ENCODE peak calls at places on chromosomes 1 and 21, in seven cellular contexts. One of them, this sample, is unnamed.

GRCh38 chr1:231161711-231162299 is at the start of gene TRIM67:
- DNase-seq in myocyte: peak; percentile 42
- DNase-seq in WTC11: peak; percentile 45
- DNase-seq in T-helper 2 cell: no peak
- DNase-seq in nucleus accumbens: peak; percentile 8
- DNase-seq in kidney: no peak
- DNase-seq in PC-3: no peak
- DNase-seq in this sample: no peak

GRCh38 chr1:204432708-204433107 is 21.1 kb upstream of the PPP1R15B start:
- DNase-seq in myocyte: no peak
- DNase-seq in WTC11: no peak
- DNase-seq in T-helper 2 cell: no peak
- DNase-seq in nucleus accumbens: no peak
- DNase-seq in kidney: no peak
- DNase-seq in PC-3: no peak
- DNase-seq in this sample: no peak

GRCh38 chr1:6084781-6085495 is 39.2 kb downstream of the KCNAB2 start:
- DNase-seq in myocyte: no peak
- DNase-seq in WTC11: no peak
- DNase-seq in T-helper 2 cell: no peak
- DNase-seq in nucleus accumbens: no peak
- DNase-seq in kidney: no peak
- DNase-seq in PC-3: no peak
- DNase-seq in this sample: no peak

GRCh38 chr1:235648954-235649721 is 446 bp downstream of the GNG4 start:
- DNase-seq in myocyte: peak; percentile 74
- DNase-seq in WTC11: peak; percentile 80
- DNase-seq in T-helper 2 cell: peak; percentile 41
- DNase-seq in nucleus accumbens: no peak
- DNase-seq in kidney: peak; percentile 85
- DNase-seq in PC-3: peak; percentile 38
- DNase-seq in this sample: peak; percentile 82

GRCh38 chr1:227072991-227073390 is 132.9 kb downstream of the COQ8A start:
- DNase-seq in myocyte: no peak
- DNase-seq in WTC11: no peak
- DNase-seq in T-helper 2 cell: no peak
- DNase-seq in nucleus accumbens: no peak
- DNase-seq in kidney: no peak
- DNase-seq in PC-3: peak; percentile 92
- DNase-seq in this sample: no peak

GRCh38 chr1:21277178-21277577 is 13.1 kb downstream of the ECE1 start:
- DNase-seq in myocyte: no peak
- DNase-seq in WTC11: no peak
- DNase-seq in T-helper 2 cell: no peak
- DNase-seq in nucleus accumbens: no peak
- DNase-seq in kidney: no peak
- DNase-seq in PC-3: no peak
- DNase-seq in this sample: no peak

GRCh38 chr1:103373991-103374390 is 151.5 kb upstream of the RNPC3 start:
- DNase-seq in myocyte: no peak
- DNase-seq in WTC11: no peak
- DNase-seq in T-helper 2 cell: no peak
- DNase-seq in nucleus accumbens: no peak
- DNase-seq in kidney: no peak
- DNase-seq in PC-3: no peak
- DNase-seq in this sample: no peak

GRCh38 chr1:23343246-23344110 is 606 bp downstream of the HNRNPR start:
- DNase-seq in myocyte: peak; percentile 64
- DNase-seq in WTC11: peak; percentile 60
- DNase-seq in T-helper 2 cell: peak; percentile 12
- DNase-seq in nucleus accumbens: no peak
- DNase-seq in kidney: no peak
- DNase-seq in PC-3: peak; percentile 57
- DNase-seq in this sample: no peak

GRCh38 chr1:85137660-85138059 is 63.2 kb downstream of the SYDE2 start:
- DNase-seq in myocyte: no peak
- DNase-seq in WTC11: no peak
- DNase-seq in T-helper 2 cell: no peak
- DNase-seq in nucleus accumbens: peak; percentile 22
- DNase-seq in kidney: peak; percentile 86
- DNase-seq in PC-3: no peak
- DNase-seq in this sample: peak; percentile 88

GRCh38 chr1:8397511-8397910 is 79.6 kb downstream of the SLC45A1 start:
- DNase-seq in myocyte: no peak
- DNase-seq in WTC11: no peak
- DNase-seq in T-helper 2 cell: no peak
- DNase-seq in nucleus accumbens: no peak
- DNase-seq in kidney: no peak
- DNase-seq in PC-3: peak; percentile 51
- DNase-seq in this sample: no peak

GRCh38 chr1:206723500-206724472 is 39.1 kb downstream of the MAPKAPK2 start:
- DNase-seq in myocyte: peak; percentile 74
- DNase-seq in WTC11: no peak
- DNase-seq in T-helper 2 cell: no peak
- DNase-seq in nucleus accumbens: no peak
- DNase-seq in kidney: peak; percentile 85
- DNase-seq in PC-3: peak; percentile 98
- DNase-seq in this sample: peak; percentile 86

GRCh38 chr1:55334797-55335196 is 119.6 kb upstream of the USP24 start:
- DNase-seq in myocyte: no peak
- DNase-seq in WTC11: no peak
- DNase-seq in T-helper 2 cell: no peak
- DNase-seq in nucleus accumbens: no peak
- DNase-seq in kidney: no peak
- DNase-seq in PC-3: no peak
- DNase-seq in this sample: no peak

GRCh38 chr21:37208056-37208705 is 59.0 kb downstream of the VPS26C start:
- DNase-seq in myocyte: peak; percentile 87
- DNase-seq in WTC11: no peak
- DNase-seq in T-helper 2 cell: no peak
- DNase-seq in nucleus accumbens: peak; percentile 23
- DNase-seq in kidney: peak; percentile 88
- DNase-seq in PC-3: no peak
- DNase-seq in this sample: peak; percentile 84

GRCh38 chr1:155569988-155570592 is 7.5 kb upstream of the ASH1L start:
- DNase-seq in myocyte: peak; percentile 23
- DNase-seq in WTC11: no peak
- DNase-seq in T-helper 2 cell: no peak
- DNase-seq in nucleus accumbens: no peak
- DNase-seq in kidney: no peak
- DNase-seq in PC-3: no peak
- DNase-seq in this sample: no peak

GRCh38 chr1:56094168-56094567 is 485.2 kb downstream of the PLPP3 start:
- DNase-seq in myocyte: no peak
- DNase-seq in WTC11: no peak
- DNase-seq in T-helper 2 cell: no peak
- DNase-seq in nucleus accumbens: no peak
- DNase-seq in kidney: no peak
- DNase-seq in PC-3: no peak
- DNase-seq in this sample: no peak

GRCh38 chr1:18895317-18895716 is 7.0 kb downstream of the ALDH4A1 start:
- DNase-seq in myocyte: no peak
- DNase-seq in WTC11: no peak
- DNase-seq in T-helper 2 cell: no peak
- DNase-seq in nucleus accumbens: no peak
- DNase-seq in kidney: no peak
- DNase-seq in PC-3: no peak
- DNase-seq in this sample: no peak

GRCh38 chr1:55134152-55134808 is 80.9 kb downstream of the USP24 start:
- DNase-seq in myocyte: no peak
- DNase-seq in WTC11: no peak
- DNase-seq in T-helper 2 cell: no peak
- DNase-seq in nucleus accumbens: no peak
- DNase-seq in kidney: no peak
- DNase-seq in PC-3: no peak
- DNase-seq in this sample: no peak

GRCh38 chr1:9801909-9802308 is 21.9 kb downstream of the CLSTN1 start:
- DNase-seq in myocyte: no peak
- DNase-seq in WTC11: no peak
- DNase-seq in T-helper 2 cell: no peak
- DNase-seq in nucleus accumbens: no peak
- DNase-seq in kidney: no peak
- DNase-seq in PC-3: no peak
- DNase-seq in this sample: no peak

GRCh38 chr1:43270421-43271095 is 775 bp downstream of the TMEM125 start:
- DNase-seq in myocyte: no peak
- DNase-seq in WTC11: peak; percentile 93
- DNase-seq in T-helper 2 cell: no peak
- DNase-seq in nucleus accumbens: no peak
- DNase-seq in kidney: peak; percentile 92
- DNase-seq in PC-3: peak; percentile 88
- DNase-seq in this sample: peak; percentile 92

GRCh38 chr1:154819628-154820590 is 50.2 kb downstream of the KCNN3 start:
- DNase-seq in myocyte: no peak
- DNase-seq in WTC11: peak; percentile 66
- DNase-seq in T-helper 2 cell: no peak
- DNase-seq in nucleus accumbens: no peak
- DNase-seq in kidney: no peak
- DNase-seq in PC-3: peak; percentile 48
- DNase-seq in this sample: peak; percentile 38

GRCh38 chr1:179079113-179079761 is 2.6 kb upstream of the TOR3A start:
- DNase-seq in myocyte: peak; percentile 81
- DNase-seq in WTC11: peak; percentile 31
- DNase-seq in T-helper 2 cell: peak; percentile 16
- DNase-seq in nucleus accumbens: peak; percentile 23
- DNase-seq in kidney: no peak
- DNase-seq in PC-3: peak; percentile 75
- DNase-seq in this sample: no peak

GRCh38 chr1:32273389-32274208 is 18.3 kb upstream of the HDAC1 start:
- DNase-seq in myocyte: no peak
- DNase-seq in WTC11: peak; percentile 79
- DNase-seq in T-helper 2 cell: peak; percentile 75
- DNase-seq in nucleus accumbens: no peak
- DNase-seq in kidney: no peak
- DNase-seq in PC-3: peak; percentile 88
- DNase-seq in this sample: no peak

GRCh38 chr1:11434926-11435325 is 44.0 kb upstream of the DISP3 start:
- DNase-seq in myocyte: no peak
- DNase-seq in WTC11: no peak
- DNase-seq in T-helper 2 cell: no peak
- DNase-seq in nucleus accumbens: no peak
- DNase-seq in kidney: no peak
- DNase-seq in PC-3: no peak
- DNase-seq in this sample: no peak

GRCh38 chr1:162062542-162063015 is 6.9 kb upstream of the NOS1AP start:
- DNase-seq in myocyte: no peak
- DNase-seq in WTC11: no peak
- DNase-seq in T-helper 2 cell: no peak
- DNase-seq in nucleus accumbens: no peak
- DNase-seq in kidney: no peak
- DNase-seq in PC-3: no peak
- DNase-seq in this sample: no peak

GRCh38 chr21:17660449-17660848 is 47.7 kb upstream of the BTG3 start:
- DNase-seq in myocyte: peak; percentile 27
- DNase-seq in WTC11: no peak
- DNase-seq in T-helper 2 cell: no peak
- DNase-seq in nucleus accumbens: no peak
- DNase-seq in kidney: no peak
- DNase-seq in PC-3: peak; percentile 44
- DNase-seq in this sample: no peak

GRCh38 chr1:232664844-232665777 is 35.2 kb upstream of the SIPA1L2 start:
- DNase-seq in myocyte: no peak
- DNase-seq in WTC11: no peak
- DNase-seq in T-helper 2 cell: no peak
- DNase-seq in nucleus accumbens: no peak
- DNase-seq in kidney: no peak
- DNase-seq in PC-3: peak; percentile 68
- DNase-seq in this sample: no peak

GRCh38 chr1:241846375-241846774 is 1.6 kb upstream of the EXO1 start:
- DNase-seq in myocyte: no peak
- DNase-seq in WTC11: no peak
- DNase-seq in T-helper 2 cell: no peak
- DNase-seq in nucleus accumbens: no peak
- DNase-seq in kidney: no peak
- DNase-seq in PC-3: no peak
- DNase-seq in this sample: no peak

GRCh38 chr1:37661401-37661800 is 26.7 kb upstream of the RSPO1 start:
- DNase-seq in myocyte: no peak
- DNase-seq in WTC11: no peak
- DNase-seq in T-helper 2 cell: no peak
- DNase-seq in nucleus accumbens: no peak
- DNase-seq in kidney: peak; percentile 37
- DNase-seq in PC-3: peak; percentile 27
- DNase-seq in this sample: no peak

GRCh38 chr1:160377585-160378206 is 10.8 kb downstream of the NHLH1 start:
- DNase-seq in myocyte: no peak
- DNase-seq in WTC11: no peak
- DNase-seq in T-helper 2 cell: no peak
- DNase-seq in nucleus accumbens: no peak
- DNase-seq in kidney: no peak
- DNase-seq in PC-3: peak; percentile 61
- DNase-seq in this sample: no peak

GRCh38 chr1:172239894-172240293 is 180.6 kb upstream of the C1orf105 start:
- DNase-seq in myocyte: no peak
- DNase-seq in WTC11: no peak
- DNase-seq in T-helper 2 cell: no peak
- DNase-seq in nucleus accumbens: no peak
- DNase-seq in kidney: no peak
- DNase-seq in PC-3: no peak
- DNase-seq in this sample: no peak

GRCh38 chr1:206774096-206774495 is 1.8 kb upstream of the IL10 start:
- DNase-seq in myocyte: no peak
- DNase-seq in WTC11: no peak
- DNase-seq in T-helper 2 cell: no peak
- DNase-seq in nucleus accumbens: no peak
- DNase-seq in kidney: no peak
- DNase-seq in PC-3: no peak
- DNase-seq in this sample: no peak

GRCh38 chr1:98797506-98797905 is 136.0 kb downstream of the SNX7 start:
- DNase-seq in myocyte: no peak
- DNase-seq in WTC11: no peak
- DNase-seq in T-helper 2 cell: no peak
- DNase-seq in nucleus accumbens: no peak
- DNase-seq in kidney: no peak
- DNase-seq in PC-3: no peak
- DNase-seq in this sample: no peak

GRCh38 chr1:19845166-19845954 is 30.3 kb upstream of the RNF186 start:
- DNase-seq in myocyte: no peak
- DNase-seq in WTC11: no peak
- DNase-seq in T-helper 2 cell: no peak
- DNase-seq in nucleus accumbens: no peak
- DNase-seq in kidney: no peak
- DNase-seq in PC-3: no peak
- DNase-seq in this sample: no peak

GRCh38 chr1:9842781-9843575 is 19.2 kb upstream of the CLSTN1 start:
- DNase-seq in myocyte: no peak
- DNase-seq in WTC11: no peak
- DNase-seq in T-helper 2 cell: no peak
- DNase-seq in nucleus accumbens: no peak
- DNase-seq in kidney: peak; percentile 55
- DNase-seq in PC-3: peak; percentile 74
- DNase-seq in this sample: no peak

GRCh38 chr1:2248854-2249558 is 20.9 kb downstream of the SKI start:
- DNase-seq in myocyte: no peak
- DNase-seq in WTC11: no peak
- DNase-seq in T-helper 2 cell: no peak
- DNase-seq in nucleus accumbens: no peak
- DNase-seq in kidney: no peak
- DNase-seq in PC-3: no peak
- DNase-seq in this sample: no peak

GRCh38 chr21:45302082-45303061 is 14.7 kb upstream of the POFUT2 start:
- DNase-seq in myocyte: no peak
- DNase-seq in WTC11: no peak
- DNase-seq in T-helper 2 cell: peak; percentile 62
- DNase-seq in nucleus accumbens: no peak
- DNase-seq in kidney: peak; percentile 89
- DNase-seq in PC-3: no peak
- DNase-seq in this sample: peak; percentile 73

GRCh38 chr1:166573199-166573598 is 266.1 kb upstream of the POGK start:
- DNase-seq in myocyte: no peak
- DNase-seq in WTC11: no peak
- DNase-seq in T-helper 2 cell: no peak
- DNase-seq in nucleus accumbens: no peak
- DNase-seq in kidney: no peak
- DNase-seq in PC-3: no peak
- DNase-seq in this sample: no peak

GRCh38 chr1:1926346-1926811 is 7.3 kb upstream of the TMEM52 start:
- DNase-seq in myocyte: no peak
- DNase-seq in WTC11: no peak
- DNase-seq in T-helper 2 cell: no peak
- DNase-seq in nucleus accumbens: no peak
- DNase-seq in kidney: peak; percentile 64
- DNase-seq in PC-3: no peak
- DNase-seq in this sample: no peak

This sample was measured in upper lobe of right lung.